ENCODE peak calls at places on chromosomes 13 and 19, in ten cellular contexts. Y is HCT116, S is WTC11, C is A549, W is HepG2, P is SK-N-SH, J is endothelial cell of umbilical vein, A is H1, L is K562, N is GM12878. G is an unnamed sample.

GRCh38 chr19:40231544-40232424 is 5.3 kb upstream of the CCNP start:
- DNase-seq in Y (no peak), S (peak), C (no peak), W (peak), P (no peak), J (no peak), A (no peak), L (peak), N (no peak), G (no peak)

GRCh38 chr19:35710784-35711723 is 6.7 kb downstream of the ZBTB32 start:
- DNase-seq in Y (no peak), S (no peak), C (no peak), W (no peak), P (no peak), J (no peak), A (no peak), L (no peak), N (peak), G (no peak)

GRCh38 chr13:61410669-61411297 is 4.9 kb downstream of the PCDH20 start:
- DNase-seq in Y (peak), S (no peak), C (no peak), W (peak), P (peak), J (peak), A (no peak), L (peak), N (no peak), G (peak)

GRCh38 chr13:93116809-93117208 is 109.8 kb upstream of the GPC6 start:
- DNase-seq in Y (no peak), S (no peak), C (no peak), W (peak), P (peak), J (no peak), A (no peak), L (no peak), N (no peak), G (peak)

GRCh38 chr13:52984881-52985363 is 43.7 kb upstream of the OLFM4 start:
- DNase-seq in Y (no peak), S (no peak), C (no peak), W (no peak), P (peak), J (no peak), A (no peak), L (no peak), N (no peak), G (no peak)

GRCh38 chr13:34156841-34157365 is 339.0 kb downstream of the RFC3 start:
- DNase-seq in Y (peak), S (no peak), C (peak), W (peak), P (no peak), J (peak), A (peak), L (no peak), N (peak), G (peak)

GRCh38 chr19:7907122-7907521 is 3.4 kb downstream of the MAP2K7 start:
- DNase-seq in Y (no peak), S (no peak), C (no peak), W (no peak), P (no peak), J (no peak), A (no peak), L (no peak), N (no peak), G (no peak)

GRCh38 chr19:7534531-7534980 is 961 bp upstream of the PNPLA6 start:
- DNase-seq in Y (no peak), S (peak), C (peak), W (peak), P (peak), J (peak), A (peak), L (peak), N (no peak), G (peak)

GRCh38 chr19:3500429-3501101 is at the start of gene DOHH:
- DNase-seq in Y (peak), S (peak), C (peak), W (peak), P (peak), J (peak), A (peak), L (peak), N (peak), G (peak)

GRCh38 chr19:47544075-47544474 is 28.9 kb downstream of the ZNF541 start:
- DNase-seq in Y (no peak), S (no peak), C (no peak), W (no peak), P (no peak), J (no peak), A (no peak), L (no peak), N (no peak), G (no peak)

GRCh38 chr13:113820813-113821651 is 42.8 kb downstream of the GAS6 start:
- DNase-seq in Y (no peak), S (no peak), C (peak), W (no peak), P (peak), J (peak), A (no peak), L (peak), N (no peak), G (peak)

GRCh38 chr13:107124129-107124718 is 556.3 kb upstream of the ARGLU1 start:
- DNase-seq in Y (no peak), S (no peak), C (peak), W (peak), P (peak), J (peak), A (no peak), L (peak), N (no peak), G (peak)

GRCh38 chr13:50208826-50209335 is 193.6 kb downstream of the KCNRG start:
- DNase-seq in Y (no peak), S (peak), C (peak), W (peak), P (no peak), J (peak), A (peak), L (peak), N (no peak), G (peak)

GRCh38 chr19:1284293-1284978 is 1.2 kb upstream of the EFNA2 start:
- DNase-seq in Y (no peak), S (no peak), C (no peak), W (no peak), P (no peak), J (no peak), A (no peak), L (no peak), N (no peak), G (no peak)

GRCh38 chr13:93689333-93689732 is 462.7 kb downstream of the GPC6 start:
- DNase-seq in Y (no peak), S (no peak), C (no peak), W (no peak), P (no peak), J (no peak), A (no peak), L (no peak), N (no peak), G (no peak)

GRCh38 chr19:38508507-38508906 is 75.0 kb downstream of the RYR1 start:
- DNase-seq in Y (no peak), S (no peak), C (no peak), W (peak), P (no peak), J (no peak), A (no peak), L (no peak), N (no peak), G (no peak)

GRCh38 chr13:29934531-29935308 is 84.3 kb upstream of the UBL3 start:
- DNase-seq in Y (no peak), S (no peak), C (no peak), W (no peak), P (no peak), J (no peak), A (no peak), L (no peak), N (no peak), G (no peak)

GRCh38 chr19:10288662-10289166 is 1.0 kb upstream of the ICAM5 start:
- DNase-seq in Y (peak), S (peak), C (peak), W (peak), P (peak), J (no peak), A (no peak), L (peak), N (no peak), G (peak)

GRCh38 chr13:77171451-77171850 is 144.5 kb upstream of the FBXL3 start:
- DNase-seq in Y (no peak), S (no peak), C (no peak), W (no peak), P (no peak), J (no peak), A (no peak), L (no peak), N (no peak), G (no peak)

GRCh38 chr19:52535831-52536800 is 8.6 kb downstream of the ZNF808 start:
- DNase-seq in Y (no peak), S (peak), C (no peak), W (no peak), P (peak), J (peak), A (peak), L (no peak), N (peak), G (peak)

GRCh38 chr13:98707309-98707999 is 45.0 kb downstream of the SLC15A1 start:
- DNase-seq in Y (no peak), S (no peak), C (no peak), W (no peak), P (no peak), J (no peak), A (no peak), L (no peak), N (peak), G (no peak)

GRCh38 chr19:49441210-49441959 is at the start of gene SLC17A7:
- DNase-seq in Y (no peak), S (peak), C (peak), W (no peak), P (peak), J (no peak), A (no peak), L (peak), N (no peak), G (no peak)

GRCh38 chr13:95926231-95926630 is 127.0 kb downstream of the UGGT2 start:
- DNase-seq in Y (no peak), S (no peak), C (no peak), W (no peak), P (peak), J (peak), A (no peak), L (no peak), N (no peak), G (no peak)

GRCh38 chr19:12244370-12244769 is 50.3 kb downstream of the ZNF44 start:
- DNase-seq in Y (no peak), S (no peak), C (no peak), W (peak), P (no peak), J (no peak), A (no peak), L (no peak), N (no peak), G (peak)

GRCh38 chr19:52542984-52543664 is 15.7 kb downstream of the ZNF808 start:
- DNase-seq in Y (no peak), S (no peak), C (no peak), W (no peak), P (no peak), J (peak), A (no peak), L (no peak), N (peak), G (peak)

GRCh38 chr19:5591476-5591875 is 23.7 kb upstream of the TINCR start:
- DNase-seq in Y (no peak), S (no peak), C (no peak), W (no peak), P (no peak), J (no peak), A (no peak), L (no peak), N (no peak), G (no peak)

GRCh38 chr19:10037367-10037766 is 24.1 kb downstream of the RDH8 start:
- DNase-seq in Y (no peak), S (no peak), C (no peak), W (no peak), P (no peak), J (no peak), A (no peak), L (no peak), N (no peak), G (no peak)

GRCh38 chr19:30457484-30457883 is 85.3 kb downstream of the ZNF536 start:
- DNase-seq in Y (no peak), S (no peak), C (no peak), W (no peak), P (no peak), J (no peak), A (no peak), L (no peak), N (no peak), G (no peak)

GRCh38 chr19:2434721-2435265 is 7.4 kb upstream of the TIMM13 start:
- DNase-seq in Y (no peak), S (no peak), C (no peak), W (no peak), P (no peak), J (no peak), A (no peak), L (no peak), N (no peak), G (no peak)

GRCh38 chr19:1252221-1252817 is 3.9 kb downstream of the MIDN start:
- DNase-seq in Y (no peak), S (no peak), C (no peak), W (no peak), P (peak), J (peak), A (no peak), L (no peak), N (no peak), G (peak)

GRCh38 chr13:78228940-78229339 is 310.3 kb upstream of the EDNRB start:
- DNase-seq in Y (no peak), S (no peak), C (no peak), W (no peak), P (no peak), J (no peak), A (no peak), L (no peak), N (no peak), G (no peak)

GRCh38 chr13:62629618-62630017 is 1214.0 kb upstream of the PCDH20 start:
- DNase-seq in Y (no peak), S (no peak), C (no peak), W (no peak), P (no peak), J (no peak), A (no peak), L (no peak), N (no peak), G (no peak)

GRCh38 chr19:1189419-1189818 is 15.4 kb upstream of the SBNO2 start:
- DNase-seq in Y (peak), S (no peak), C (no peak), W (no peak), P (no peak), J (no peak), A (no peak), L (peak), N (no peak), G (peak)

GRCh38 chr19:51690359-51691121 is 2.6 kb upstream of the SPACA6 start:
- DNase-seq in Y (no peak), S (peak), C (peak), W (no peak), P (peak), J (peak), A (no peak), L (peak), N (no peak), G (peak)

GRCh38 chr19:46124638-46125115 is at the start of gene IGFL3:
- DNase-seq in Y (no peak), S (no peak), C (no peak), W (no peak), P (no peak), J (no peak), A (no peak), L (no peak), N (no peak), G (peak)

GRCh38 chr13:28805193-28805819 is 14.8 kb upstream of the MTUS2 start:
- DNase-seq in Y (no peak), S (peak), C (no peak), W (no peak), P (peak), J (no peak), A (no peak), L (peak), N (no peak), G (peak)

GRCh38 chr19:5805465-5806132 is 732 bp downstream of the NRTN start:
- DNase-seq in Y (no peak), S (peak), C (peak), W (peak), P (peak), J (peak), A (no peak), L (peak), N (no peak), G (peak)

GRCh38 chr13:73733691-73734090 is 400.5 kb downstream of the KLF12 start:
- DNase-seq in Y (no peak), S (no peak), C (no peak), W (no peak), P (no peak), J (no peak), A (no peak), L (no peak), N (no peak), G (no peak)

DNA sequence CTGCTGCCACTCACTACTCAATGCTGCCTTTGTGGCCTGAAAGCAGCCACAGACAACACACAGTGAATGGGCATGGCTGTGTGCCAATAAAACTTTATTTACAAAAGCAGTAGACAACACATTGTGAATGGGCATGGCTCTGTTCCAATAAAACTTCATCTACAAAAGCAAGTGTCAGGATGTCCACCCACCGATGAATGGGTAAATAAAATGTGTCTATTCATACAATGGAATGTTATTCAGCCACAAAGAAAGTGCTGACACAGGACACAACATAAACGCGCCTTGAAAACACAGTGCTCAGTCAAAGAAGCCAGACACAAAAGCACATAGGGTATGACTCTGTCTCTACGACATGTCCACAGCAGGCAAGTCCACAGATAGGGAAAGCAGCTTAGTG is 20.1 kb downstream of the ZSCAN5A start:
- DNase-seq in Y (no peak), S (no peak), C (no peak), W (no peak), P (no peak), J (no peak), A (no peak), L (no peak), N (no peak), G (no peak)
- TF ChIP-seq MAX in Y (no peak), S (no peak), C (no peak), W (no peak), P (no peak), J (no peak), A (no peak), L (no peak), N (no peak), G (no peak)

GRCh38 chr13:25067054-25067453 is 28.9 kb upstream of the PABPC3 start:
- DNase-seq in Y (no peak), S (peak), C (no peak), W (no peak), P (no peak), J (no peak), A (no peak), L (no peak), N (no peak), G (no peak)
- TF ChIP-seq MAX in Y (no peak), S (no peak), C (no peak), W (no peak), P (no peak), J (no peak), A (no peak), L (no peak), N (no peak), G (no peak)

DNA sequence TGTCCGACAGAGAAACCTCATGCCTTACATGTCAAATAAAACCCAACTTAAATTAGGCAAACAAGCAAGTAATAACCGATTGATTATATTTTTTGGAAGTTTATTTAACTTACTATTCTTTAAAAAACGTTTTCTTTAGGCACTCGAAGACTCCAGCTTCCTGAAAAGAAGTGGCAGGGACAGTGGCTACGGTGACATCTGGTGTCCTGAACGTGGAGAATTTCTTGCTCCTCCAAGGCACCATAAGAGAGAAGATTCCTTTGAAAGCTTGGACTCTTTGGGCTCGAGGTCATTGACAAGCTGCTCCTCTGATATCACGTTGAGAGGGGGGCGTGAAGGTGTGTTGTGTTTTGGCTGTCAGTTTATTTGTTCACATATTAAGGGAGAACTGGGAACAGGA is 164.4 kb downstream of the LMO7 start:
- DNase-seq in Y (peak), S (no peak), C (no peak), W (no peak), P (no peak), J (no peak), A (no peak), L (no peak), N (no peak), G (peak)
- TF ChIP-seq MAX in Y (no peak), S (no peak), C (no peak), W (no peak), P (no peak), J (no peak), A (no peak), L (no peak), N (no peak), G (no peak)

GRCh38 chr19:41638624-41639023 is 11.8 kb upstream of the CEACAM4 start:
- DNase-seq in Y (no peak), S (no peak), C (no peak), W (no peak), P (no peak), J (no peak), A (no peak), L (no peak), N (no peak), G (peak)
- TF ChIP-seq MAX in Y (no peak), S (no peak), C (no peak), W (no peak), P (no peak), J (no peak), A (no peak), L (no peak), N (no peak), G (no peak)

DNA sequence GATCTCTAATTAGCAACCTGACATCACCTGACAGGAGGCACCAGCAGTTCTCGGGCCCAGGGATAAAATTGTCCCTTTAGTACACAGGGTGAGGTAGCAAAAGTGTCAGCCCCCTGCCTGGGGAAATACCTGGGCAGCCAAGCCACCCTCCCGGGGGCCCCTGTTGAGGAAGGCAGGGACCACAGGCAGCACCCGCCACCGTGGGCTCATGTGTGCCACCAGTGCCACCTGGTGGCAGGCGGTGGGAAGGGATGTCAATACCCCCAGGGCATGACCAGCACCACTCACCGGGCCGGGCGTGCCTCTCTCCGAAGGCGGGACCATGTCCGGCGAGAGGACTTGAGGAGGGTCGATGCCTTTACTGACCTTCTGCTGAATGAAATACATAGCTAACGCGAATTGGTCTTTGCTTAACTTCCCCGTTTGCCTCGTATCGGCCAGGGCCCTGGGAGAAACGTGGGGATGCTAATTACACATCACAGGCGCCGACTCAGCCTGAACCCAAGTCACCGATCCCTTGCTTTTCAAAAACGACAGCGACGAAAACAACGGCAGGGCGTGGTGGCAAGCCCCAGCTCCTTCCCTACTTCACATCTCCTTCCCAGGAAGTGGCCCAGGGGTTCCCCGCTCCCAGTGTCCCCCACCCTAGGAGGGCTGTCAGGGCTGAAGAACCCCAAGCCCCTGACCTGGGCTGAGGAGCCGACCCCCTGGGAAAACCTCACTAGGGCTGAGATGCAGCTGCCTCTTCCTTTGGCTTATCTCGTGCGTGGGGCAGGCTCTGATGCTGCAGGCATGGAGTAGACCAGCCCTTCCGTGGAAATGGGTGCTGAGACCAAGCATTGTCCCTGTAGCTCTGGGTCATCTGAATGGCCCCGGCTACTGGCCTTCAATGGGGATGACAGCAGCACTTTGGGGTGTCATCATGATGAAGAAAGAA is 53.8 kb downstream of the EPS15L1 start:
- DNase-seq in Y (peak), S (peak), C (peak), W (peak), P (peak), J (peak), A (peak), L (peak), N (no peak), G (peak)
- TF ChIP-seq MAX in Y (no peak), S (no peak), C (no peak), W (no peak), P (no peak), J (no peak), A (peak), L (no peak), N (no peak), G (peak)

GRCh38 chr19:19111138-19111835 is 27.0 kb downstream of the TMEM161A start:
- DNase-seq in Y (no peak), S (peak), C (no peak), W (no peak), P (peak), J (no peak), A (no peak), L (no peak), N (no peak), G (no peak)

GRCh38 chr19:19110410-19111137 is 27.7 kb downstream of the TMEM161A start:
- DNase-seq in Y (no peak), S (peak), C (no peak), W (no peak), P (peak), J (peak), A (no peak), L (no peak), N (no peak), G (no peak)

GRCh38 chr19:19111967-19112580 is 26.2 kb downstream of the TMEM161A start:
- DNase-seq in Y (no peak), S (no peak), C (no peak), W (no peak), P (peak), J (no peak), A (no peak), L (no peak), N (no peak), G (no peak)

GRCh38 chr19:19107663-19108062 is 30.6 kb downstream of the TMEM161A start:
- DNase-seq in Y (no peak), S (peak), C (no peak), W (no peak), P (no peak), J (no peak), A (no peak), L (no peak), N (no peak), G (no peak)

GRCh38 chr19:19109601-19110000 is 28.7 kb downstream of the TMEM161A start:
- DNase-seq in Y (no peak), S (no peak), C (no peak), W (no peak), P (no peak), J (no peak), A (no peak), L (no peak), N (no peak), G (no peak)
- TF ChIP-seq MAX in Y (no peak), S (no peak), C (no peak), W (no peak), P (no peak), J (no peak), A (no peak), L (no peak), N (no peak), G (no peak)